ENCODE peak calls at places on chromosomes 2 and 18, in ten cellular contexts. J is esophagus muscularis mucosa; L is heart left ventricle; Z is upper lobe of right lung; O is neural progenitor cell; F is left lung; Y is stomach; D is CD4-positive, alpha-beta T cell; C is transverse colon; V is cardiac muscle cell. G is an unnamed sample. For H3K9me3, the result is how much of the 10 kb centered on the place peaks cover.

GRCh38 chr18:9971313-9971920 is 57.6 kb downstream of the VAPA start:
- DNase-seq in J (no peak), L (peak), Z (no peak), O (peak), F (no peak), Y (peak), D (peak), C (peak), V (peak), G (peak)

GRCh38 chr2:26666671-26667070 is 25.5 kb upstream of the CIB4 start:
- DNase-seq in J (no peak), L (no peak), Z (no peak), O (no peak), F (no peak), Y (no peak), D (no peak), C (no peak), V (no peak), G (no peak)

GRCh38 chr18:76977108-76977621 is 154.8 kb downstream of the ZNF236 start:
- DNase-seq in J (no peak), L (no peak), Z (peak), O (no peak), F (peak), Y (peak), D (no peak), C (peak), V (no peak), G (no peak)

GRCh38 chr2:18701981-18702380 is 112.6 kb upstream of the NT5C1B start:
- DNase-seq in J (no peak), L (no peak), Z (no peak), O (no peak), F (no peak), Y (no peak), D (no peak), C (no peak), V (no peak), G (no peak)

GRCh38 chr18:7467708-7468466 is 99.2 kb upstream of the PTPRM start:
- DNase-seq in J (no peak), L (no peak), Z (no peak), O (no peak), F (no peak), Y (no peak), D (no peak), C (no peak), V (no peak), G (no peak)

GRCh38 chr2:19189391-19189790 is 169.0 kb downstream of the OSR1 start:
- DNase-seq in J (no peak), L (no peak), Z (no peak), O (no peak), F (no peak), Y (no peak), D (no peak), C (no peak), V (no peak), G (no peak)

GRCh38 chr2:172234716-172235661 is 132.3 kb upstream of the DLX2 start:
- DNase-seq in J (no peak), L (peak), Z (no peak), O (peak), F (no peak), Y (peak), D (peak), C (peak), V (peak), G (peak)

GRCh38 chr2:59398081-59398480 is 1155.4 kb downstream of the BCL11A start:
- DNase-seq in J (no peak), L (no peak), Z (no peak), O (no peak), F (no peak), Y (no peak), D (no peak), C (no peak), V (no peak), G (no peak)

GRCh38 chr2:74548919-74549684 is 4.6 kb downstream of the LOXL3 start:
- DNase-seq in J (no peak), L (peak), Z (peak), O (peak), F (peak), Y (peak), D (no peak), C (peak), V (peak), G (no peak)

GRCh38 chr2:11417946-11418585 is 47.9 kb downstream of the E2F6 start:
- DNase-seq in J (no peak), L (no peak), Z (no peak), O (peak), F (no peak), Y (no peak), D (no peak), C (no peak), V (no peak), G (no peak)

GRCh38 chr2:170711196-170711773 is 3.9 kb upstream of the SP5 start:
- DNase-seq in J (peak), L (no peak), Z (no peak), O (peak), F (no peak), Y (no peak), D (no peak), C (no peak), V (no peak), G (no peak)

GRCh38 chr2:123179526-123179925 is 845.6 kb upstream of the CNTNAP5 start:
- DNase-seq in J (no peak), L (no peak), Z (no peak), O (peak), F (no peak), Y (no peak), D (no peak), C (no peak), V (no peak), G (no peak)

GRCh38 chr2:26400723-26401122 is 997 bp upstream of the DRC1 start:
- DNase-seq in J (no peak), L (no peak), Z (no peak), O (no peak), F (no peak), Y (no peak), D (no peak), C (no peak), V (no peak), G (no peak)

GRCh38 chr2:172345951-172346555 is 81.3 kb upstream of the ITGA6 start:
- DNase-seq in J (no peak), L (no peak), Z (no peak), O (no peak), F (no peak), Y (no peak), D (no peak), C (no peak), V (no peak), G (no peak)

GRCh38 chr2:224104668-224105386 is 65.7 kb upstream of the SERPINE2 start:
- DNase-seq in J (peak), L (no peak), Z (no peak), O (no peak), F (no peak), Y (no peak), D (no peak), C (no peak), V (no peak), G (no peak)

GRCh38 chr2:153059338-153060052 is 341.1 kb downstream of the ARL6IP6 start:
- DNase-seq in J (no peak), L (no peak), Z (no peak), O (peak), F (no peak), Y (no peak), D (no peak), C (no peak), V (peak), G (no peak)

GRCh38 chr2:3462493-3463104 is 56.7 kb downstream of the ADI1 start:
- DNase-seq in J (no peak), L (no peak), Z (no peak), O (no peak), F (no peak), Y (no peak), D (no peak), C (no peak), V (no peak), G (no peak)

GRCh38 chr18:48342588-48342987 is 66.6 kb downstream of the ZBTB7C start:
- DNase-seq in J (no peak), L (no peak), Z (no peak), O (no peak), F (no peak), Y (no peak), D (no peak), C (no peak), V (peak), G (no peak)

GRCh38 chr18:33676593-33676992 is 98.6 kb downstream of the ASXL3 start:
- DNase-seq in J (no peak), L (no peak), Z (no peak), O (no peak), F (no peak), Y (no peak), D (no peak), C (no peak), V (no peak), G (no peak)

GRCh38 chr2:207504513-207505171 is 25.1 kb upstream of the CREB1 start:
- DNase-seq in J (peak), L (no peak), Z (no peak), O (peak), F (no peak), Y (no peak), D (no peak), C (no peak), V (peak), G (no peak)

GRCh38 chr2:201680743-201681142 is 17.7 kb downstream of the MPP4 start:
- DNase-seq in J (peak), L (no peak), Z (no peak), O (peak), F (no peak), Y (no peak), D (no peak), C (no peak), V (peak), G (no peak)

GRCh38 chr2:101149241-101150192 is 1.7 kb downstream of the TBC1D8 start:
- DNase-seq in J (no peak), L (peak), Z (no peak), O (no peak), F (no peak), Y (peak), D (no peak), C (no peak), V (no peak), G (no peak)

GRCh38 chr2:29113891-29114321 is 1.3 kb upstream of the CLIP4 start:
- DNase-seq in J (no peak), L (peak), Z (peak), O (no peak), F (no peak), Y (peak), D (no peak), C (peak), V (peak), G (no peak)

GRCh38 chr18:79531386-79531785 is 135.7 kb downstream of the NFATC1 start:
- DNase-seq in J (no peak), L (no peak), Z (no peak), O (no peak), F (no peak), Y (no peak), D (no peak), C (peak), V (no peak), G (no peak)

GRCh38 chr2:164073758-164074094 is 337.9 kb upstream of the FIGN start:
- DNase-seq in J (no peak), L (no peak), Z (no peak), O (no peak), F (no peak), Y (no peak), D (no peak), C (no peak), V (no peak), G (no peak)

GRCh38 chr2:53630001-53630606 is 137.5 kb upstream of the CHAC2 start:
- DNase-seq in J (peak), L (no peak), Z (no peak), O (no peak), F (no peak), Y (no peak), D (no peak), C (no peak), V (no peak), G (no peak)
- TF ChIP-seq CTCF in J (no peak), L (no peak), Z (no peak), O (no peak), F (no peak), Y (no peak), D (no peak), C (no peak), V (no peak), G (no peak)

GRCh38 chr2:39368846-39369245 is 68.2 kb downstream of the MAP4K3 start:
- DNase-seq in J (no peak), L (no peak), Z (no peak), O (no peak), F (no peak), Y (no peak), D (no peak), C (no peak), V (no peak), G (no peak)
- H3K9me3 ChIP-seq in J (under half), L (under half), Z (under half), O (under half), F (under half), Y (under half), D (under half), C (under half), V (under half), G (under half)

DNA sequence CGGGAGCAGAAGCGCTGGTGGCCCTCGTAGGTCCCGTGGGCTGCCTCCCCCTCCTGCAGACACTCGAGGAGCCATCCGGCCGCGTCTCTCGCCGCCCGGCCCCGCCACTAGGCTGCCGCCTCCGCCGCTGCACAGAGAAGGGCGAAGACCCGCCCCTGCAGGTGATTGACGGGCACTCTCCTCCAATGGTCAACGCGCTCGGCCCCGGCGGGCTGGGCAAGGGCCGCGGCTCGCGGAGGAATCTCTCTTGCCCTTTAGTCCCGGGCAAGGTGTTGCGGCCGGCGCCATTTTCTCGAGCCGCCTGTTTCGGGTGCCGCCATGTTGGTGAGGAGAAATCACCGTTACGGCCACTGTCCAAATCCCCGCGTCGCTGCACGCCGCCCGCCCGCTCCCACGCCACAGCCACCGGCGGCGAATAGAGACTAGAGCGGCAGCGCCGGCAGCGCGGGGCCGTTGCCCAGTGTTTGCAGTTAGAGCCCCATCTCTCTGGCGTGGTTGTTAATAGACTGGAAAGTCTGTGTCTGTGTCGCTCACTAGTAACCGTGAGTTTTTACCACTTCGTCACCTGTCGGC is at the start of gene ZC3H6:
- DNase-seq in J (peak), L (peak), Z (peak), O (peak), F (peak), Y (peak), D (peak), C (peak), V (peak), G (peak)
- TF ChIP-seq CTCF in J (peak), L (no peak), Z (no peak), O (peak), F (peak), Y (peak), D (no peak), C (peak), V (no peak), G (peak)

GRCh38 chr2:82124629-82125028 is 1820.1 kb upstream of the LRRTM1 start:
- DNase-seq in J (no peak), L (no peak), Z (no peak), O (no peak), F (no peak), Y (no peak), D (no peak), C (no peak), V (no peak), G (no peak)
- H3K9me3 ChIP-seq in J (under half), L (under half), Z (under half), O (under half), F (under half), Y (under half), D (under half), C (under half), V (under half), G (under half)